ENCODE peak calls at places on chromosome 12, in five cellular contexts. I is H9, L is fibroblast of mammary gland, B is fibroblast of villous mesenchyme, F is esophagus squamous epithelium. C is an unnamed sample.

GRCh38 chr12:80847575-80847974 is 90.2 kb downstream of the LIN7A start:
- DNase-seq in I (no peak), L (no peak), B (no peak), F (no peak), C (no peak)

GRCh38 chr12:126607157-126607556 is 1541.9 kb downstream of the AACS start:
- DNase-seq in I (no peak), L (no peak), B (no peak), F (no peak), C (no peak)

GRCh38 chr12:113106361-113106760 is 29.2 kb downstream of the RASAL1 start:
- DNase-seq in I (no peak), L (no peak), B (no peak), F (no peak), C (no peak)

GRCh38 chr12:57031228-57031670 is 14.9 kb upstream of the TAC3 start:
- DNase-seq in I (no peak), L (no peak), B (no peak), F (no peak), C (peak)

GRCh38 chr12:6943719-6944380 is at the start of the genes C12orf57 and RNU7-1:
- DNase-seq in I (peak), L (peak), B (peak), F (no peak), C (peak)

GRCh38 chr12:94027561-94027960 is 120.8 kb upstream of the PLXNC1 start:
- DNase-seq in I (no peak), L (no peak), B (no peak), F (no peak), C (no peak)

GRCh38 chr12:48716168-48716492 is 377 bp downstream of the CCNT1 start:
- DNase-seq in I (no peak), L (peak), B (no peak), F (no peak), C (no peak)

GRCh38 chr12:48356041-48356768 is 5.5 kb upstream of the ZNF641 start:
- DNase-seq in I (no peak), L (peak), B (peak), F (no peak), C (no peak)

GRCh38 chr12:42260518-42260917 is 22.5 kb upstream of the YAF2 start:
- DNase-seq in I (no peak), L (no peak), B (no peak), F (no peak), C (no peak)

GRCh38 chr12:14442221-14442881 is 76.9 kb downstream of the ATF7IP start:
- DNase-seq in I (no peak), L (peak), B (no peak), F (no peak), C (no peak)

GRCh38 chr12:59118356-59118755 is 198.1 kb upstream of the LRIG3 start:
- DNase-seq in I (no peak), L (no peak), B (no peak), F (no peak), C (no peak)

GRCh38 chr12:52847335-52848102 is 1.3 kb downstream of the KRT78 start:
- DNase-seq in I (peak), L (peak), B (no peak), F (no peak), C (no peak)

GRCh38 chr12:52839706-52840105 is 5.6 kb upstream of the KRT79 start:
- DNase-seq in I (peak), L (no peak), B (no peak), F (no peak), C (no peak)

GRCh38 chr12:52848661-52849255 is at the start of gene KRT78:
- DNase-seq in I (peak), L (no peak), B (no peak), F (no peak), C (no peak)

GRCh38 chr12:52846356-52846970 is 2.3 kb downstream of the KRT78 start:
- DNase-seq in I (no peak), L (no peak), B (no peak), F (no peak), C (no peak)

GRCh38 chr12:52844386-52844785 is 4.4 kb downstream of the KRT78 start:
- DNase-seq in I (no peak), L (no peak), B (no peak), F (no peak), C (no peak)
- TF ChIP-seq CTCF in I (no peak), L (no peak), B (no peak), F (no peak), C (no peak)

GRCh38 chr12:26121841-26122680 is 2.8 kb downstream of the BHLHE41 start:
- DNase-seq in I (peak), L (peak), B (no peak), F (no peak), C (peak)
- TF ChIP-seq CTCF in I (no peak), L (no peak), B (no peak), F (no peak), C (no peak)

GRCh38 chr12:110906088-110906487 is 14.3 kb downstream of the MYL2 start:
- DNase-seq in I (no peak), L (no peak), B (no peak), F (no peak), C (peak)

GRCh38 chr12:110907583-110907982 is 12.8 kb downstream of the MYL2 start:
- DNase-seq in I (no peak), L (no peak), B (no peak), F (no peak), C (no peak)

GRCh38 chr12:110906985-110907384 is 13.4 kb downstream of the MYL2 start:
- DNase-seq in I (no peak), L (no peak), B (no peak), F (no peak), C (no peak)

GRCh38 chr12:110908377-110909136 is 11.8 kb downstream of the MYL2 start:
- DNase-seq in I (no peak), L (no peak), B (no peak), F (no peak), C (no peak)

GRCh38 chr12:110906516-110906915 is 13.9 kb downstream of the MYL2 start:
- DNase-seq in I (no peak), L (no peak), B (no peak), F (no peak), C (no peak)
- TF ChIP-seq CTCF in I (no peak), L (no peak), B (no peak), F (no peak), C (no peak)

GRCh38 chr12:3313655-3314305 is 177.2 kb upstream of the PRMT8 start:
- DNase-seq in I (peak), L (peak), B (no peak), F (no peak), C (peak)
- TF ChIP-seq CTCF in I (peak), L (peak), B (peak), F (no peak), C (peak)

GRCh38 chr12:12562016-12562483 is 613 bp downstream of the DUSP16 start:
- DNase-seq in I (peak), L (no peak), B (peak), F (no peak), C (peak)

GRCh38 chr12:12560587-12561304 is 1.9 kb downstream of the DUSP16 start:
- DNase-seq in I (no peak), L (peak), B (peak), F (no peak), C (peak)

GRCh38 chr12:12561305-12562015 is 1.2 kb downstream of the DUSP16 start:
- DNase-seq in I (peak), L (peak), B (peak), F (no peak), C (peak)

GRCh38 chr12:12563529-12563928 is 866 bp upstream of the DUSP16 start:
- DNase-seq in I (no peak), L (peak), B (peak), F (no peak), C (no peak)

DNA sequence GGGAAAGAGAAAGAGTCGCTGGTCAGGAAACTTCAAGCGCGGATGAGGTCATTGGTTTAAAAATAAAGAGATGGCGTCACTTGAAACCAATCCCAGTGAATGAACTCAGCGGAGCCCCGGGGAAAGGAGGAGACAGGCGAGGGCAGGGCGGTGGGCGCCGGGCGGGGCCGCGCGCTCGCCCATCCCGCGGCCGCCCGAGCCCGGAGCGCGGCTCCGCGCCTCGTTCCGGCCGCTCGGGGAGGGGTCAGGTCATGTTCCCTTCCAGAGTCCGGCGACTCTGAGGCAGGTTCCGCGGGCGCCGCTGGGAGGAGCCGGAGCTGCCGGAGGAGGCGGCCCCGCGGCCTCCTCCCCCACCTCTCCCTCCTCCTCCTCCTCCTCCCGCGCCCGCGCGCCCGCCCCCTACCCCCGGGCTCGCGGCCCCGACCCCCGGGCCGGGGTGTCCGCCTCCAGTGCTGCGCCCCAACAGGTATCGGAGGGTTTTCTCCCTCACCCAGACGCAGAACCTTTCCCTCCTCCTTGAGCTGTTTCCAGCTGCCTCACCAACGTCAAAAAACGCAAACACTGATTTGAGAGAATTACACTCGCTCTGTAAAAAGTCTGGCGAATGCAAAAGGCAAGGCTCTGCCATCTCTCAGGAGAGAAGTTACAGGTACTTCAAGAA is at the start of gene DUSP16:
- DNase-seq in I (peak), L (peak), B (peak), F (peak), C (peak)
- TF ChIP-seq CTCF in I (peak), L (no peak), B (no peak), F (no peak), C (no peak)

GRCh38 chr12:46453428-46453827 is 80.9 kb upstream of the SLC38A2 start:
- DNase-seq in I (no peak), L (no peak), B (no peak), F (no peak), C (no peak)
- TF ChIP-seq CTCF in I (no peak), L (no peak), B (no peak), F (no peak), C (no peak)

DNA sequence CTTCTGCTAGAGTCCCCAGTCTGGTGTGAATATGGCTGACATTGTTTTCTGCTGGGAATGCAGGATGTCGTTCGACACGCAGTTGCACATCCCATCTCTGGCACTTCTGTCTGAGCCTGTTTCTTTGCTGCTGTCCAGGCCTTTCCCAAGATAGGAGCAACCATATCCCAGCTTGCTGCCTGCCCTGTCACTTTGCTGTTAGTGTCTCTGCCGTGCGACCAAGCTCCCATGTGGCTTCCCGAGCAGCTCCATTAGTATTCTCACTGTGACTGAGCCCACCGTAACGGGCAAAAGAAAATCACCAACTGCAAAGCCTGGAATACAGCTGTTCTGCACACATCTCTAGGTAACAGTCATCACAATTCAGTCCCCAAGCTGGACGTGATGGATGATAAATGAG is 66.0 kb upstream of the CPSF6 start:
- DNase-seq in I (no peak), L (no peak), B (no peak), F (no peak), C (no peak)
- TF ChIP-seq CTCF in I (no peak), L (no peak), B (no peak), F (no peak), C (no peak)

DNA sequence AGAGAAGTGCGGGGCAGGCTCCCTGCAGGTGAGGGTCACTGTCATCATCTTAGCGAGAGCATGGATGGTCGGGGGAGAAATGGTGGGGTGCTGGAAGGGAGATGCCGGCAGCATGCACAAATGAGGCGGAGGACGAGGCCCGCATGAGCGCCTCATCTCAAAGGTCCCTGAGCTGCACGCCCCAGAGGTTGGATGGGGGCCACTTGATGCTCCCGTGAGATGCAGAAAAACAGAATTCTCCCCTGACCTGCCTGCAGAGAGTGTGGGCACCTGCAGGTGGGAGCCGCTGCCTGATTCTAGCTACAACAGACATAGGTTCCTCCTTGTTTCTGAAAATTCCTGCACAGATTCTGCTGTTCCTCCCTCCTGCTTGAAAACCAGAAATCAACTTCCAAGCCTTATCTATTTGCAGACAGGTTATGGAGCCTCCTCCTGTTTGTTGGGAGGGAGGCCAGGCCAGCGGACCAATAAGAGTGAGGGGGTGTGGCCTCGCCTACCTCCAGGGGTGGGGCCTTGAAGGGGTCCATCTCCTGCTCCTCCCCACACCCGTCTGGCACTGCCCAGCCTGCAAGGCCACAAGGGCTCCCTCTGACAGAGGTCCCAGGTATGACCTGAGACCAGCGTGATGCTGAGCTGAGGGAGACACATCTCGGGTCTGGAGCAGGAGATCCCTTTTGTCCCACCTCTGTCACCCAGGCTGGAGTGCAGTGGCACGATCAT is 67.2 kb downstream of the KDM2B start:
- DNase-seq in I (peak), L (no peak), B (no peak), F (no peak), C (peak)
- TF ChIP-seq CTCF in I (peak), L (no peak), B (no peak), F (no peak), C (no peak)

C was measured in GM13976.